ENCODE peak calls at places on chromosomes 6 and 20, in six cellular contexts. One of them, this sample, is unnamed.

GRCh38 chr6:55953384-55953783 is 78.0 kb upstream of the BMP5 start:
- DNase-seq in NCI-H1105 treated with DMSO at 0.1 percent for 48 hours: peak
- DNase-seq in AG10803: peak
- DNase-seq in GM12891: no peak
- DNase-seq in NAMALWA: peak
- DNase-seq in astrocyte of the spinal cord: peak
- DNase-seq in this sample: peak

GRCh38 chr6:102488729-102489128 is 1095.2 kb downstream of the GRIK2 start:
- DNase-seq in NCI-H1105 treated with DMSO at 0.1 percent for 48 hours: no peak
- DNase-seq in AG10803: no peak
- DNase-seq in GM12891: no peak
- DNase-seq in NAMALWA: no peak
- DNase-seq in astrocyte of the spinal cord: peak
- DNase-seq in this sample: no peak

GRCh38 chr6:118680452-118681095 is 29.2 kb upstream of the CEP85L start:
- DNase-seq in NCI-H1105 treated with DMSO at 0.1 percent for 48 hours: no peak
- DNase-seq in AG10803: no peak
- DNase-seq in GM12891: no peak
- DNase-seq in NAMALWA: no peak
- DNase-seq in astrocyte of the spinal cord: no peak
- DNase-seq in this sample: peak

GRCh38 chr20:8811801-8812594 is 256.9 kb upstream of the PLCB4 start:
- DNase-seq in NCI-H1105 treated with DMSO at 0.1 percent for 48 hours: no peak
- DNase-seq in AG10803: no peak
- DNase-seq in GM12891: no peak
- DNase-seq in NAMALWA: no peak
- DNase-seq in astrocyte of the spinal cord: no peak
- DNase-seq in this sample: no peak

GRCh38 chr6:24504642-24505586 is 10.1 kb downstream of the ALDH5A1 start:
- DNase-seq in NCI-H1105 treated with DMSO at 0.1 percent for 48 hours: no peak
- DNase-seq in AG10803: peak
- DNase-seq in GM12891: no peak
- DNase-seq in NAMALWA: no peak
- DNase-seq in astrocyte of the spinal cord: no peak
- DNase-seq in this sample: no peak

GRCh38 chr6:125742433-125743120 is 6.9 kb upstream of the HEY2 start:
- DNase-seq in NCI-H1105 treated with DMSO at 0.1 percent for 48 hours: no peak
- DNase-seq in AG10803: no peak
- DNase-seq in GM12891: no peak
- DNase-seq in NAMALWA: no peak
- DNase-seq in astrocyte of the spinal cord: no peak
- DNase-seq in this sample: no peak

GRCh38 chr20:44776977-44777376 is 31.3 kb downstream of the KCNK15 start:
- DNase-seq in NCI-H1105 treated with DMSO at 0.1 percent for 48 hours: no peak
- DNase-seq in AG10803: no peak
- DNase-seq in GM12891: no peak
- DNase-seq in NAMALWA: peak
- DNase-seq in astrocyte of the spinal cord: peak
- DNase-seq in this sample: peak

GRCh38 chr6:73109659-73110058 is 115.6 kb downstream of the KHDC1L start:
- DNase-seq in NCI-H1105 treated with DMSO at 0.1 percent for 48 hours: no peak
- DNase-seq in AG10803: no peak
- DNase-seq in GM12891: no peak
- DNase-seq in NAMALWA: no peak
- DNase-seq in astrocyte of the spinal cord: no peak
- DNase-seq in this sample: no peak

GRCh38 chr6:136526196-136526930 is 23.9 kb downstream of the MAP7 start:
- DNase-seq in NCI-H1105 treated with DMSO at 0.1 percent for 48 hours: no peak
- DNase-seq in AG10803: peak
- DNase-seq in GM12891: no peak
- DNase-seq in NAMALWA: peak
- DNase-seq in astrocyte of the spinal cord: peak
- DNase-seq in this sample: peak

GRCh38 chr20:32282461-32282860 is 5.0 kb downstream of the KIF3B start:
- DNase-seq in NCI-H1105 treated with DMSO at 0.1 percent for 48 hours: peak
- DNase-seq in AG10803: no peak
- DNase-seq in GM12891: no peak
- DNase-seq in NAMALWA: peak
- DNase-seq in astrocyte of the spinal cord: no peak
- DNase-seq in this sample: no peak

GRCh38 chr6:95866732-95867131 is 149.0 kb upstream of the FUT9 start:
- DNase-seq in NCI-H1105 treated with DMSO at 0.1 percent for 48 hours: peak
- DNase-seq in AG10803: no peak
- DNase-seq in GM12891: no peak
- DNase-seq in NAMALWA: peak
- DNase-seq in astrocyte of the spinal cord: no peak
- DNase-seq in this sample: peak

GRCh38 chr20:32404017-32404416 is 45.9 kb downstream of the ASXL1 start:
- DNase-seq in NCI-H1105 treated with DMSO at 0.1 percent for 48 hours: no peak
- DNase-seq in AG10803: no peak
- DNase-seq in GM12891: no peak
- DNase-seq in NAMALWA: no peak
- DNase-seq in astrocyte of the spinal cord: no peak
- DNase-seq in this sample: no peak

GRCh38 chr20:64057628-64058498 is 5.1 kb upstream of the TCEA2 start:
- DNase-seq in NCI-H1105 treated with DMSO at 0.1 percent for 48 hours: peak
- DNase-seq in AG10803: peak
- DNase-seq in GM12891: peak
- DNase-seq in NAMALWA: peak
- DNase-seq in astrocyte of the spinal cord: peak
- DNase-seq in this sample: peak

GRCh38 chr20:2873747-2874041 is 413 bp downstream of the PTPRA start:
- DNase-seq in NCI-H1105 treated with DMSO at 0.1 percent for 48 hours: peak
- DNase-seq in AG10803: no peak
- DNase-seq in GM12891: peak
- DNase-seq in NAMALWA: peak
- DNase-seq in astrocyte of the spinal cord: peak
- DNase-seq in this sample: peak

GRCh38 chr20:1225729-1226313 is at the start of gene RAD21L1:
- DNase-seq in NCI-H1105 treated with DMSO at 0.1 percent for 48 hours: peak
- DNase-seq in AG10803: peak
- DNase-seq in GM12891: peak
- DNase-seq in NAMALWA: peak
- DNase-seq in astrocyte of the spinal cord: peak
- DNase-seq in this sample: peak

GRCh38 chr6:29005183-29005885 is at the start of gene ZNF311:
- DNase-seq in NCI-H1105 treated with DMSO at 0.1 percent for 48 hours: no peak
- DNase-seq in AG10803: peak
- DNase-seq in GM12891: no peak
- DNase-seq in NAMALWA: peak
- DNase-seq in astrocyte of the spinal cord: peak
- DNase-seq in this sample: no peak

GRCh38 chr6:45045253-45045601 is 282.9 kb upstream of the RUNX2 start:
- DNase-seq in NCI-H1105 treated with DMSO at 0.1 percent for 48 hours: no peak
- DNase-seq in AG10803: no peak
- DNase-seq in GM12891: no peak
- DNase-seq in NAMALWA: peak
- DNase-seq in astrocyte of the spinal cord: no peak
- DNase-seq in this sample: no peak

GRCh38 chr6:1123976-1124375 is 187.9 kb upstream of the FOXQ1 start:
- DNase-seq in NCI-H1105 treated with DMSO at 0.1 percent for 48 hours: no peak
- DNase-seq in AG10803: no peak
- DNase-seq in GM12891: no peak
- DNase-seq in NAMALWA: peak
- DNase-seq in astrocyte of the spinal cord: no peak
- DNase-seq in this sample: no peak

GRCh38 chr20:14142171-14142570 is 146.9 kb downstream of the MACROD2 start:
- DNase-seq in NCI-H1105 treated with DMSO at 0.1 percent for 48 hours: peak
- DNase-seq in AG10803: peak
- DNase-seq in GM12891: no peak
- DNase-seq in NAMALWA: peak
- DNase-seq in astrocyte of the spinal cord: peak
- DNase-seq in this sample: peak

GRCh38 chr6:117483645-117484016 is 1.2 kb downstream of the DCBLD1 start:
- DNase-seq in NCI-H1105 treated with DMSO at 0.1 percent for 48 hours: peak
- DNase-seq in AG10803: no peak
- DNase-seq in GM12891: no peak
- DNase-seq in NAMALWA: no peak
- DNase-seq in astrocyte of the spinal cord: peak
- DNase-seq in this sample: peak

GRCh38 chr6:129671442-129672344 is 38.3 kb downstream of the ARHGAP18 start:
- DNase-seq in NCI-H1105 treated with DMSO at 0.1 percent for 48 hours: no peak
- DNase-seq in AG10803: no peak
- DNase-seq in GM12891: no peak
- DNase-seq in NAMALWA: peak
- DNase-seq in astrocyte of the spinal cord: no peak
- DNase-seq in this sample: peak

GRCh38 chr6:123434186-123434585 is 202.6 kb downstream of the TRDN start:
- DNase-seq in NCI-H1105 treated with DMSO at 0.1 percent for 48 hours: no peak
- DNase-seq in AG10803: no peak
- DNase-seq in GM12891: no peak
- DNase-seq in NAMALWA: no peak
- DNase-seq in astrocyte of the spinal cord: peak
- DNase-seq in this sample: no peak

GRCh38 chr20:36607586-36608387 is 2.2 kb downstream of the RAB5IF start:
- DNase-seq in NCI-H1105 treated with DMSO at 0.1 percent for 48 hours: no peak
- DNase-seq in AG10803: no peak
- DNase-seq in GM12891: no peak
- DNase-seq in NAMALWA: no peak
- DNase-seq in astrocyte of the spinal cord: no peak
- DNase-seq in this sample: no peak

GRCh38 chr20:32465092-32465900 is 107.2 kb downstream of the ASXL1 start:
- DNase-seq in NCI-H1105 treated with DMSO at 0.1 percent for 48 hours: no peak
- DNase-seq in AG10803: peak
- DNase-seq in GM12891: no peak
- DNase-seq in NAMALWA: no peak
- DNase-seq in astrocyte of the spinal cord: peak
- DNase-seq in this sample: no peak

GRCh38 chr6:35451354-35452185 is 568 bp upstream of the FANCE start:
- DNase-seq in NCI-H1105 treated with DMSO at 0.1 percent for 48 hours: no peak
- DNase-seq in AG10803: no peak
- DNase-seq in GM12891: no peak
- DNase-seq in NAMALWA: no peak
- DNase-seq in astrocyte of the spinal cord: no peak
- DNase-seq in this sample: no peak

This sample was measured in SK-MEL-5.